ENCODE peak calls at places on chromosomes 11 and 22, in four cellular contexts. I, K, B and G are unnamed samples.
A peak's percentile ranks its signal among the peaks of the same experiment; 100 is the strongest.

GRCh38 chr22:20996031-20996410 is 5.9 kb downstream of the THAP7 start:
- DNase-seq in I (no peak), K (no peak), B (no peak), G (no peak)

GRCh38 chr11:75652936-75653335 is 15.9 kb downstream of the MAP6 start:
- DNase-seq in I (no peak), K (no peak), B (no peak), G (no peak)

GRCh38 chr11:57094206-57094940 is 87.4 kb upstream of the LRRC55 start:
- DNase-seq in I (no peak), K (no peak), B (no peak), G (no peak)

GRCh38 chr11:70568504-70569172 is 170.3 kb downstream of the CTTN start:
- DNase-seq in I (no peak), K (no peak), B (peak; percentile 40), G (no peak)

GRCh38 chr11:66624450-66624849 is 8.0 kb downstream of the RBM14 start:
- DNase-seq in I (no peak), K (no peak), B (no peak), G (no peak)

GRCh38 chr11:76984741-76985140 is 49.5 kb upstream of the B3GNT6 start:
- DNase-seq in I (no peak), K (no peak), B (no peak), G (no peak)

GRCh38 chr11:44632466-44633123 is 67.1 kb downstream of the CD82 start:
- DNase-seq in I (peak; percentile 42), K (peak; percentile 54), B (peak; percentile 48), G (no peak)

GRCh38 chr11:17603056-17603825 is 56.2 kb downstream of the OTOG start:
- DNase-seq in I (no peak), K (no peak), B (no peak), G (no peak)

GRCh38 chr11:843818-844692 is 1.4 kb downstream of the TSPAN4 start:
- DNase-seq in I (no peak), K (no peak), B (peak; percentile 95), G (no peak)

GRCh38 chr22:44325718-44326548 is 13.2 kb upstream of the SHISAL1 start:
- DNase-seq in I (no peak), K (no peak), B (no peak), G (no peak)

GRCh38 chr11:13984616-13985474 is 22.3 kb downstream of the SPON1 start:
- DNase-seq in I (no peak), K (no peak), B (no peak), G (no peak)

GRCh38 chr11:73359930-73360742 is 16.1 kb upstream of the RELT start:
- DNase-seq in I (no peak), K (no peak), B (peak; percentile 65), G (no peak)

GRCh38 chr11:133825156-133825555 is 20.2 kb downstream of the SPATA19 start:
- DNase-seq in I (no peak), K (no peak), B (no peak), G (no peak)

GRCh38 chr22:47232753-47233152 is 470.3 kb downstream of the TBC1D22A start:
- DNase-seq in I (no peak), K (no peak), B (no peak), G (no peak)

GRCh38 chr11:117072517-117073218 is 25.6 kb downstream of the SIK3 start:
- DNase-seq in I (no peak), K (peak; percentile 44), B (no peak), G (no peak)

GRCh38 chr22:21764038-21764804 is 28.6 kb upstream of the YPEL1 start:
- DNase-seq in I (no peak), K (no peak), B (no peak), G (no peak)

GRCh38 chr11:72306186-72306585 is 62.2 kb upstream of the PHOX2A start:
- DNase-seq in I (no peak), K (no peak), B (no peak), G (no peak)

GRCh38 chr22:48665286-48666010 is 1162.2 kb downstream of the BRD1 start:
- DNase-seq in I (no peak), K (no peak), B (no peak), G (no peak)

GRCh38 chr11:403761-404431 is 9.9 kb downstream of the PKP3 start:
- DNase-seq in I (no peak), K (no peak), B (no peak), G (no peak)

GRCh38 chr22:23387827-23388491 is 192.1 kb downstream of the IGLL1 start:
- DNase-seq in I (no peak), K (no peak), B (no peak), G (no peak)

GRCh38 chr22:37559521-37559900 is 769 bp upstream of the CDC42EP1 start:
- DNase-seq in I (no peak), K (no peak), B (no peak), G (no peak)

GRCh38 chr11:60842688-60843605 is 1.0 kb downstream of the CCDC86 start:
- DNase-seq in I (no peak), K (no peak), B (no peak), G (no peak)

GRCh38 chr11:536841-537621 is at the start of gene LRRC56:
- DNase-seq in I (no peak), K (peak; percentile 97), B (peak; percentile 76), G (peak; percentile 38)

GRCh38 chr11:119614227-119615002 is 114.6 kb downstream of the NECTIN1 start:
- DNase-seq in I (no peak), K (no peak), B (no peak), G (no peak)

GRCh38 chr22:47281126-47282106 is 519.0 kb downstream of the TBC1D22A start:
- DNase-seq in I (no peak), K (no peak), B (no peak), G (no peak)

GRCh38 chr22:36330655-36331305 is 57.0 kb downstream of the MYH9 start:
- DNase-seq in I (no peak), K (peak; percentile 26), B (no peak), G (no peak)

GRCh38 chr11:65060913-65061408 is 2.6 kb upstream of the NAALADL1 start:
- DNase-seq in I (no peak), K (no peak), B (no peak), G (no peak)

GRCh38 chr11:32103941-32104340 is 13.1 kb downstream of the RCN1 start:
- DNase-seq in I (no peak), K (no peak), B (no peak), G (no peak)

GRCh38 chr11:58928691-58929090 is 10.6 kb upstream of the GLYATL1 start:
- DNase-seq in I (no peak), K (no peak), B (no peak), G (no peak)

GRCh38 chr11:27468209-27468608 is 4.4 kb downstream of the LGR4 start:
- DNase-seq in I (no peak), K (no peak), B (no peak), G (no peak)

GRCh38 chr11:12414641-12415040 is 37.3 kb downstream of the PARVA start:
- DNase-seq in I (no peak), K (no peak), B (no peak), G (no peak)

GRCh38 chr11:31412946-31413345 is 43.3 kb downstream of the DNAJC24 start:
- DNase-seq in I (no peak), K (no peak), B (no peak), G (no peak)

GRCh38 chr11:875203-875602 is 32.6 kb downstream of the TSPAN4 start:
- DNase-seq in I (no peak), K (no peak), B (no peak), G (no peak)

GRCh38 chr11:124760205-124760652 is 1.9 kb downstream of the ESAM start:
- DNase-seq in I (no peak), K (no peak), B (peak; percentile 24), G (no peak)